ENCODE peak calls at places on chromosomes 11 and 22, in six cellular contexts. A is HuH-7.5, X is GM04504, O is fibroblast of pulmonary artery, D is nephron progenitor cell, J is A172. G is an unnamed sample.

GRCh38 chr11:59865031-59865430 is 1.3 kb downstream of the TCN1 start:
- DNase-seq in J (peak; percentile 40), O (peak; percentile 69), A (no peak), D (no peak), X (no peak), G (no peak)

GRCh38 chr11:23423119-23423518 is 562.8 kb upstream of the CCDC179 start:
- DNase-seq in X (peak; percentile 19), O (no peak), D (no peak), A (no peak), J (peak; percentile 26), G (peak; percentile 5)

GRCh38 chr11:45110562-45110961 is 35.9 kb upstream of the PRDM11 start:
- DNase-seq in D (peak; percentile 51), A (peak; percentile 34), X (peak; percentile 48), J (peak; percentile 59), O (peak; percentile 85), G (peak; percentile 43)

GRCh38 chr22:31229402-31230140 is 17.5 kb downstream of the LIMK2 start:
- DNase-seq in D (no peak), O (peak; percentile 58), J (peak; percentile 43), A (no peak), X (no peak), G (no peak)

GRCh38 chr11:68581439-68581838 is 102.9 kb upstream of the GAL start:
- DNase-seq in J (peak; percentile 9), D (no peak), X (no peak), A (no peak), O (no peak), G (no peak)

GRCh38 chr11:132862137-132862536 is 670.2 kb downstream of the OPCML start:
- DNase-seq in A (no peak), X (no peak), D (no peak), J (no peak), O (no peak), G (no peak)

GRCh38 chr11:112004389-112004788 is 20.8 kb upstream of the DLAT start:
- DNase-seq in D (no peak), J (no peak), X (no peak), O (no peak), A (no peak), G (no peak)

GRCh38 chr11:69700278-69701140 is 3.3 kb downstream of the FGF19 start:
- DNase-seq in J (peak; percentile 84), O (peak; percentile 72), X (peak; percentile 41), A (peak; percentile 100), D (peak; percentile 68), G (peak; percentile 4)

GRCh38 chr11:118342503-118343161 is at the start of gene CD3D:
- DNase-seq in A (no peak), D (no peak), J (no peak), O (no peak), X (no peak), G (no peak)

GRCh38 chr22:32535531-32536190 is 61.0 kb downstream of the FBXO7 start:
- DNase-seq in O (no peak), J (no peak), X (no peak), A (no peak), D (peak; percentile 38), G (no peak)

GRCh38 chr11:120432056-120433018 is 79.2 kb upstream of the GRIK4 start:
- DNase-seq in A (no peak), X (peak; percentile 96), J (peak; percentile 95), O (peak; percentile 98), D (no peak), G (peak; percentile 95)

GRCh38 chr11:104946907-104947306 is 21.5 kb downstream of the CASP4 start:
- DNase-seq in A (no peak), D (no peak), J (peak; percentile 39), X (peak; percentile 27), O (peak; percentile 69), G (no peak)

GRCh38 chr11:57935402-57936049 is 88.2 kb upstream of the OR9Q1 start:
- DNase-seq in J (no peak), O (no peak), D (no peak), A (no peak), X (no peak), G (no peak)

GRCh38 chr11:68342459-68343158 is 30.2 kb downstream of the LRP5 start:
- DNase-seq in A (no peak), J (peak; percentile 73), O (no peak), D (no peak), X (no peak), G (no peak)

GRCh38 chr11:6667733-6668374 is 12.2 kb upstream of the DCHS1 start:
- DNase-seq in J (peak; percentile 16), D (no peak), O (peak; percentile 58), A (no peak), X (no peak), G (no peak)

GRCh38 chr11:115618428-115618827 is 114.2 kb upstream of the CADM1 start:
- DNase-seq in X (no peak), A (no peak), J (no peak), D (no peak), O (no peak), G (no peak)

GRCh38 chr11:107898270-107898669 is 30.0 kb upstream of the RAB39A start:
- DNase-seq in A (no peak), X (peak; percentile 22), D (no peak), O (peak; percentile 72), J (peak; percentile 1), G (peak; percentile 11)

GRCh38 chr22:37498289-37498909 is 12.2 kb upstream of the MFNG start:
- DNase-seq in D (peak; percentile 75), O (no peak), J (peak; percentile 25), X (no peak), A (peak; percentile 92), G (no peak)

GRCh38 chr11:110855246-110855645 is 143.0 kb upstream of the ARHGAP20 start:
- DNase-seq in D (no peak), O (no peak), X (no peak), J (no peak), A (no peak), G (no peak)

GRCh38 chr11:70625921-70626518 is 227.7 kb downstream of the CTTN start:
- DNase-seq in O (no peak), A (no peak), X (no peak), J (no peak), D (no peak), G (no peak)

GRCh38 chr11:15815246-15816209 is 540.8 kb downstream of the SOX6 start:
- DNase-seq in A (no peak), J (no peak), X (no peak), O (peak; percentile 76), D (no peak), G (no peak)

GRCh38 chr11:31997955-31998354 is 92.9 kb upstream of the RCN1 start:
- DNase-seq in A (no peak), D (no peak), J (no peak), X (no peak), O (no peak), G (no peak)

GRCh38 chr11:68763181-68763721 is 11.9 kb upstream of the TESMIN start:
- DNase-seq in D (peak; percentile 36), A (no peak), O (no peak), J (peak; percentile 40), X (no peak), G (no peak)

GRCh38 chr11:12559011-12559410 is 115.2 kb upstream of the TEAD1 start:
- DNase-seq in J (no peak), O (no peak), D (no peak), A (no peak), X (no peak), G (no peak)

GRCh38 chr11:94729352-94729751 is 38.8 kb upstream of the AMOTL1 start:
- DNase-seq in J (no peak), X (no peak), O (no peak), D (no peak), A (no peak), G (no peak)

GRCh38 chr11:82046778-82047177 is 686.9 kb downstream of the FAM181B start:
- DNase-seq in A (no peak), X (peak; percentile 24), J (peak; percentile 15), D (no peak), O (peak; percentile 16), G (no peak)

GRCh38 chr11:14132312-14132711 is 169.8 kb downstream of the SPON1 start:
- DNase-seq in D (no peak), X (no peak), A (no peak), O (no peak), J (no peak), G (no peak)

GRCh38 chr11:121451982-121452608 is at the start of gene SORL1:
- DNase-seq in X (no peak), O (peak; percentile 33), A (peak; percentile 50), J (peak; percentile 13), D (peak; percentile 86), G (no peak)

GRCh38 chr11:116825854-116826750 is 3.0 kb upstream of the APOA4 start:
- DNase-seq in O (no peak), D (no peak), X (no peak), A (no peak), J (no peak), G (no peak)

GRCh38 chr22:33038131-33038772 is 19.9 kb downstream of the SYN3 start:
- DNase-seq in J (no peak), X (no peak), D (no peak), A (no peak), O (peak; percentile 11), G (no peak)

GRCh38 chr22:35684270-35684700 is 33.4 kb upstream of the APOL5 start:
- DNase-seq in O (peak; percentile 76), D (no peak), J (no peak), A (no peak), X (no peak), G (peak; percentile 29)

GRCh38 chr11:1939006-1939626 is 8.0 kb upstream of the MRPL23 start:
- DNase-seq in O (no peak), J (no peak), A (no peak), X (no peak), D (peak; percentile 43), G (no peak)

GRCh38 chr22:20578192-20578591 is 70.8 kb downstream of the MED15 start:
- DNase-seq in O (no peak), J (no peak), D (no peak), A (no peak), X (no peak), G (no peak)

GRCh38 chr22:21449531-21450319 is 17.5 kb upstream of the TMEM191C start:
- DNase-seq in O (no peak), J (no peak), D (peak; percentile 5), A (no peak), X (no peak), G (no peak)

GRCh38 chr22:30934053-30934452 is 34.5 kb downstream of the MORC2 start:
- DNase-seq in J (no peak), A (no peak), X (no peak), O (no peak), D (no peak), G (no peak)

GRCh38 chr22:47627561-47628253 is 865.3 kb downstream of the TBC1D22A start:
- DNase-seq in J (peak; percentile 63), A (no peak), D (no peak), X (no peak), O (no peak), G (no peak)

GRCh38 chr11:119380160-119380815 is 1.2 kb downstream of the USP2 start:
- DNase-seq in X (no peak), O (no peak), A (no peak), D (no peak), J (no peak), G (no peak)

GRCh38 chr22:37959231-37959825 is 5.8 kb downstream of the POLR2F start:
- DNase-seq in A (no peak), X (no peak), D (no peak), J (no peak), O (no peak), G (no peak)

G was measured in AG09319.